ENCODE peak calls at places on chromosomes 16 and 17, in nine cellular contexts. One of them, this sample, is unnamed.

GRCh38 chr16:22232277-22233049 is 26.4 kb downstream of the EEF2K start:
- DNase-seq in SK-N-SH: no peak
- DNase-seq in A549: peak; percentile 87
- DNase-seq in GM12878: no peak
- DNase-seq in Panc1: peak; percentile 15
- DNase-seq in HCT116: peak; percentile 92
- DNase-seq in HepG2: peak; percentile 93
- DNase-seq in HL-60: no peak
- DNase-seq in K562: no peak
- DNase-seq in this sample: no peak

GRCh38 chr16:82660078-82660645 is 33.4 kb downstream of the CDH13 start:
- DNase-seq in SK-N-SH: no peak
- DNase-seq in A549: no peak
- DNase-seq in GM12878: no peak
- DNase-seq in Panc1: no peak
- DNase-seq in HCT116: no peak
- DNase-seq in HepG2: no peak
- DNase-seq in HL-60: no peak
- DNase-seq in K562: no peak
- DNase-seq in this sample: peak; percentile 26

GRCh38 chr17:40312893-40313659 is 4.1 kb downstream of the RARA start:
- DNase-seq in SK-N-SH: peak; percentile 17
- DNase-seq in A549: no peak
- DNase-seq in GM12878: no peak
- DNase-seq in Panc1: no peak
- DNase-seq in HCT116: no peak
- DNase-seq in HepG2: no peak
- DNase-seq in HL-60: no peak
- DNase-seq in K562: no peak
- DNase-seq in this sample: no peak

GRCh38 chr17:47423406-47424295 is 99.9 kb downstream of the EFCAB13 start:
- DNase-seq in SK-N-SH: peak; percentile 76
- DNase-seq in A549: peak; percentile 41
- DNase-seq in GM12878: no peak
- DNase-seq in Panc1: no peak
- DNase-seq in HCT116: no peak
- DNase-seq in HepG2: no peak
- DNase-seq in HL-60: no peak
- DNase-seq in K562: no peak
- DNase-seq in this sample: peak; percentile 64

GRCh38 chr16:31177136-31177535 is 2.8 kb upstream of the FUS start:
- DNase-seq in SK-N-SH: no peak
- DNase-seq in A549: no peak
- DNase-seq in GM12878: no peak
- DNase-seq in Panc1: no peak
- DNase-seq in HCT116: no peak
- DNase-seq in HepG2: no peak
- DNase-seq in HL-60: peak; percentile 72
- DNase-seq in K562: no peak
- DNase-seq in this sample: no peak

GRCh38 chr16:4110680-4111079 is 5.6 kb downstream of the ADCY9 start:
- DNase-seq in SK-N-SH: no peak
- DNase-seq in A549: no peak
- DNase-seq in GM12878: no peak
- DNase-seq in Panc1: no peak
- DNase-seq in HCT116: no peak
- DNase-seq in HepG2: peak; percentile 59
- DNase-seq in HL-60: no peak
- DNase-seq in K562: no peak
- DNase-seq in this sample: peak; percentile 28

GRCh38 chr16:68382296-68382718 is 66.0 kb downstream of the SMPD3 start:
- DNase-seq in SK-N-SH: peak; percentile 59
- DNase-seq in A549: peak; percentile 47
- DNase-seq in GM12878: no peak
- DNase-seq in Panc1: no peak
- DNase-seq in HCT116: no peak
- DNase-seq in HepG2: no peak
- DNase-seq in HL-60: no peak
- DNase-seq in K562: peak; percentile 54
- DNase-seq in this sample: peak; percentile 68

GRCh38 chr17:67518881-67519280 is 141.8 kb downstream of the PITPNC1 start:
- DNase-seq in SK-N-SH: no peak
- DNase-seq in A549: no peak
- DNase-seq in GM12878: no peak
- DNase-seq in Panc1: no peak
- DNase-seq in HCT116: no peak
- DNase-seq in HepG2: no peak
- DNase-seq in HL-60: no peak
- DNase-seq in K562: no peak
- DNase-seq in this sample: no peak

DNA sequence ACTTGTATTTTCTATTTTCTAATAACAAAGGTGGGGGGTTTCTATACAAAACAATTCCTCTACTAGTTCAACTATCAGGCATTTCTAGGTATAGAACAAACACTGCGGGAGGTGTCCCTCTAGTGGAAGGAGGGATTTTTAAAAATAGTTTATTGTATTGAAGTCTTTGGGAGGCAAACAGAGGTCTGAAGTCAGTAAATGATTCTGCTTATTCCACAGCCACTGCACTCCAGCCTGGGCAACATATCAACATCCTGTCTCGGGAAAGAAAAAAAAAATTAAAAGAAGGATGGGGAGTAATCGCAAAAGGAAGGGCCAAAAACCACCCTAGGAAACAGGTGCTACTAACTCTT is 648 bp upstream of the ERCC4 start:
- DNase-seq in SK-N-SH: peak; percentile 40
- DNase-seq in A549: peak; percentile 40
- DNase-seq in GM12878: no peak
- DNase-seq in Panc1: no peak
- DNase-seq in HCT116: peak; percentile 51
- DNase-seq in HepG2: peak; percentile 70
- DNase-seq in HL-60: no peak
- DNase-seq in K562: peak; percentile 57
- DNase-seq in this sample: peak; percentile 47
- TF ChIP-seq REST in SK-N-SH: no peak
- TF ChIP-seq REST in A549: no peak
- TF ChIP-seq REST in GM12878: no peak
- TF ChIP-seq REST in Panc1: no peak
- TF ChIP-seq REST in HCT116: no peak
- TF ChIP-seq REST in HepG2: no peak
- TF ChIP-seq REST in HL-60: no peak
- TF ChIP-seq REST in K562: no peak
- TF ChIP-seq REST in this sample: no peak

GRCh38 chr17:7946441-7946840 is 14.4 kb downstream of the CNTROB start:
- DNase-seq in SK-N-SH: no peak
- DNase-seq in A549: no peak
- DNase-seq in GM12878: no peak
- DNase-seq in Panc1: no peak
- DNase-seq in HCT116: no peak
- DNase-seq in HepG2: no peak
- DNase-seq in HL-60: no peak
- DNase-seq in K562: no peak
- DNase-seq in this sample: no peak

GRCh38 chr17:7945651-7946050 is 13.6 kb downstream of the CNTROB start:
- DNase-seq in SK-N-SH: no peak
- DNase-seq in A549: no peak
- DNase-seq in GM12878: no peak
- DNase-seq in Panc1: no peak
- DNase-seq in HCT116: no peak
- DNase-seq in HepG2: no peak
- DNase-seq in HL-60: no peak
- DNase-seq in K562: no peak
- DNase-seq in this sample: no peak

GRCh38 chr17:7947651-7948050 is 15.6 kb downstream of the CNTROB start:
- DNase-seq in SK-N-SH: no peak
- DNase-seq in A549: no peak
- DNase-seq in GM12878: no peak
- DNase-seq in Panc1: no peak
- DNase-seq in HCT116: no peak
- DNase-seq in HepG2: no peak
- DNase-seq in HL-60: no peak
- DNase-seq in K562: no peak
- DNase-seq in this sample: no peak

GRCh38 chr17:7943291-7943690 is 11.3 kb downstream of the CNTROB start:
- DNase-seq in SK-N-SH: no peak
- DNase-seq in A549: no peak
- DNase-seq in GM12878: no peak
- DNase-seq in Panc1: no peak
- DNase-seq in HCT116: no peak
- DNase-seq in HepG2: no peak
- DNase-seq in HL-60: no peak
- DNase-seq in K562: no peak
- DNase-seq in this sample: no peak

GRCh38 chr17:7944321-7944720 is 12.3 kb downstream of the CNTROB start:
- DNase-seq in SK-N-SH: no peak
- DNase-seq in A549: no peak
- DNase-seq in GM12878: no peak
- DNase-seq in Panc1: no peak
- DNase-seq in HCT116: no peak
- DNase-seq in HepG2: no peak
- DNase-seq in HL-60: no peak
- DNase-seq in K562: no peak
- DNase-seq in this sample: no peak
- TF ChIP-seq REST in SK-N-SH: no peak
- TF ChIP-seq REST in A549: no peak
- TF ChIP-seq REST in GM12878: no peak
- TF ChIP-seq REST in Panc1: no peak
- TF ChIP-seq REST in HCT116: no peak
- TF ChIP-seq REST in HepG2: no peak
- TF ChIP-seq REST in HL-60: no peak
- TF ChIP-seq REST in K562: no peak
- TF ChIP-seq REST in this sample: no peak

GRCh38 chr17:81406117-81406953 is 11.1 kb downstream of the BAHCC1 start:
- DNase-seq in SK-N-SH: peak; percentile 81
- DNase-seq in A549: no peak
- DNase-seq in GM12878: no peak
- DNase-seq in Panc1: no peak
- DNase-seq in HCT116: no peak
- DNase-seq in HepG2: no peak
- DNase-seq in HL-60: no peak
- DNase-seq in K562: no peak
- DNase-seq in this sample: no peak
- TF ChIP-seq REST in SK-N-SH: no peak
- TF ChIP-seq REST in A549: no peak
- TF ChIP-seq REST in GM12878: no peak
- TF ChIP-seq REST in Panc1: no peak
- TF ChIP-seq REST in HCT116: no peak
- TF ChIP-seq REST in HepG2: no peak
- TF ChIP-seq REST in HL-60: no peak
- TF ChIP-seq REST in K562: no peak
- TF ChIP-seq REST in this sample: no peak

GRCh38 chr17:44351464-44351863 is 6.4 kb downstream of the GRN start:
- DNase-seq in SK-N-SH: peak; percentile 25
- DNase-seq in A549: no peak
- DNase-seq in GM12878: no peak
- DNase-seq in Panc1: no peak
- DNase-seq in HCT116: no peak
- DNase-seq in HepG2: no peak
- DNase-seq in HL-60: no peak
- DNase-seq in K562: peak; percentile 9
- DNase-seq in this sample: no peak

GRCh38 chr17:44348234-44348987 is 3.3 kb downstream of the GRN start:
- DNase-seq in SK-N-SH: no peak
- DNase-seq in A549: no peak
- DNase-seq in GM12878: peak; percentile 91
- DNase-seq in Panc1: no peak
- DNase-seq in HCT116: no peak
- DNase-seq in HepG2: no peak
- DNase-seq in HL-60: peak; percentile 83
- DNase-seq in K562: no peak
- DNase-seq in this sample: no peak

GRCh38 chr17:44348988-44349364 is 3.9 kb downstream of the GRN start:
- DNase-seq in SK-N-SH: no peak
- DNase-seq in A549: no peak
- DNase-seq in GM12878: no peak
- DNase-seq in Panc1: no peak
- DNase-seq in HCT116: no peak
- DNase-seq in HepG2: no peak
- DNase-seq in HL-60: no peak
- DNase-seq in K562: no peak
- DNase-seq in this sample: no peak

GRCh38 chr17:44350733-44351226 is 5.7 kb downstream of the GRN start:
- DNase-seq in SK-N-SH: peak; percentile 96
- DNase-seq in A549: peak; percentile 96
- DNase-seq in GM12878: peak; percentile 27
- DNase-seq in Panc1: no peak
- DNase-seq in HCT116: no peak
- DNase-seq in HepG2: peak; percentile 57
- DNase-seq in HL-60: peak; percentile 76
- DNase-seq in K562: peak; percentile 81
- DNase-seq in this sample: peak; percentile 85

DNA sequence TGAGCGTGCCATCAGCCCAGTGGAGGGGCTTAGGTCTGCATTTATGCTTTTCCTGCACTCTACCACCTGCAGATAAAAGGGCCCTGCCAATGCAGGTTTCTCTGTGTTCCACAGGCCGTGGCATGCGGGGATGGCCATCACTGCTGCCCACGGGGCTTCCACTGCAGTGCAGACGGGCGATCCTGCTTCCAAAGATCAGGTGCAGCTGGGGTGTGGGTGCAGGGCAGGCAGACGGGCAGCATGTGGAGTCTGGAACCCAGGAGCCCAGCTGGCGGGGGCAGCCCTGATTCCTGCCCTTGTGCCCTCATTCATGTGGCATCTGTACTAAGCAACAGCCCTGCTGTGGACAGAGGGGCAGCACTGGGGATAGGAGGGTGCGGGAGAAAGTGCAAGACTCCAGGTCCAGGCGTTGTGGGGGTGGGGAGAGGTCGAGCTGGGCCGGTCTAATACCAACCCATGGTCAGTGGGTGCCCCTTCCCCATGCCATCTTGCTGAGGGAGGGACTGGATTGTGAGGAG is 4.5 kb downstream of the GRN start:
- DNase-seq in SK-N-SH: no peak
- DNase-seq in A549: no peak
- DNase-seq in GM12878: no peak
- DNase-seq in Panc1: no peak
- DNase-seq in HCT116: no peak
- DNase-seq in HepG2: no peak
- DNase-seq in HL-60: no peak
- DNase-seq in K562: no peak
- DNase-seq in this sample: no peak
- TF ChIP-seq REST in SK-N-SH: no peak
- TF ChIP-seq REST in A549: no peak
- TF ChIP-seq REST in GM12878: no peak
- TF ChIP-seq REST in Panc1: no peak
- TF ChIP-seq REST in HCT116: no peak
- TF ChIP-seq REST in HepG2: no peak
- TF ChIP-seq REST in HL-60: no peak
- TF ChIP-seq REST in K562: no peak
- TF ChIP-seq REST in this sample: no peak

This sample was measured in GM23338.